ENCODE peak calls at places on chromosomes 6 and 20, in seven cellular contexts. P, C, O, N, R, Q and L are unnamed samples.

GRCh38 chr6:160426146-160426545 is 78.0 kb downstream of the SLC22A3 start:
- DNase-seq in P (no peak), C (no peak), O (no peak), N (no peak), R (no peak), Q (no peak), L (no peak)

GRCh38 chr20:50389437-50389807 is 120.8 kb upstream of the PTPN1 start:
- DNase-seq in P (no peak), C (no peak), O (no peak), N (no peak), R (no peak), Q (no peak), L (no peak)

GRCh38 chr20:45359069-45359405 is 3.9 kb upstream of the SYS1 start:
- DNase-seq in P (no peak), C (peak), O (no peak), N (no peak), R (no peak), Q (no peak), L (no peak)

GRCh38 chr20:55269913-55270312 is 735.4 kb downstream of the CBLN4 start:
- DNase-seq in P (no peak), C (no peak), O (no peak), N (no peak), R (no peak), Q (no peak), L (no peak)

GRCh38 chr20:3233131-3233990 is 5.6 kb downstream of the SLC4A11 start:
- DNase-seq in P (no peak), C (no peak), O (no peak), N (no peak), R (no peak), Q (no peak), L (no peak)

GRCh38 chr6:69980624-69981023 is 114.3 kb downstream of the COL19A1 start:
- DNase-seq in P (no peak), C (no peak), O (no peak), N (no peak), R (no peak), Q (no peak), L (peak)

GRCh38 chr6:39367661-39368060 is 45.2 kb upstream of the KCNK16 start:
- DNase-seq in P (no peak), C (no peak), O (no peak), N (no peak), R (no peak), Q (no peak), L (no peak)

GRCh38 chr6:122284848-122285247 is 114.6 kb upstream of the HSF2 start:
- DNase-seq in P (no peak), C (no peak), O (no peak), N (no peak), R (no peak), Q (no peak), L (no peak)

GRCh38 chr6:165628955-165629354 is 34.1 kb downstream of the PDE10A start:
- DNase-seq in P (no peak), C (no peak), O (no peak), N (no peak), R (no peak), Q (no peak), L (no peak)

GRCh38 chr6:91669154-91669903 is 1082.5 kb upstream of the MAP3K7 start:
- DNase-seq in P (peak), C (no peak), O (peak), N (peak), R (no peak), Q (no peak), L (peak)

GRCh38 chr20:38631155-38632022 is 29.8 kb downstream of the ARHGAP40 start:
- DNase-seq in P (no peak), C (no peak), O (no peak), N (no peak), R (no peak), Q (no peak), L (no peak)

GRCh38 chr6:15033850-15034203 is 212.0 kb upstream of the JARID2 start:
- DNase-seq in P (no peak), C (no peak), O (no peak), N (no peak), R (no peak), Q (no peak), L (peak)

GRCh38 chr6:107345398-107345797 is 114.0 kb downstream of the PDSS2 start:
- DNase-seq in P (no peak), C (no peak), O (no peak), N (no peak), R (no peak), Q (no peak), L (no peak)

GRCh38 chr6:145731432-145731831 is 3.9 kb downstream of the EPM2A start:
- DNase-seq in P (no peak), C (no peak), O (no peak), N (no peak), R (no peak), Q (no peak), L (no peak)

GRCh38 chr6:167338551-167339117 is 13.7 kb downstream of the TTLL2 start:
- DNase-seq in P (no peak), C (no peak), O (no peak), N (no peak), R (no peak), Q (no peak), L (no peak)

GRCh38 chr6:44022296-44022661 is 105.0 kb downstream of the MRPL14 start:
- DNase-seq in P (no peak), C (no peak), O (no peak), N (no peak), R (no peak), Q (no peak), L (peak)

GRCh38 chr6:119499797-119500196 is 150.2 kb upstream of the MAN1A1 start:
- DNase-seq in P (no peak), C (no peak), O (no peak), N (no peak), R (no peak), Q (no peak), L (no peak)

GRCh38 chr6:30926644-30927043 is 5.3 kb downstream of the SFTA2 start:
- DNase-seq in P (no peak), C (no peak), O (peak), N (no peak), R (no peak), Q (no peak), L (no peak)

GRCh38 chr6:150720774-150721233 is 121.1 kb downstream of the PLEKHG1 start:
- DNase-seq in P (no peak), C (no peak), O (no peak), N (no peak), R (peak), Q (peak), L (no peak)

GRCh38 chr6:28587011-28587745 is 61.5 kb downstream of the GPX5 start:
- DNase-seq in P (peak), C (peak), O (peak), N (peak), R (no peak), Q (peak), L (peak)